ENCODE peak calls at places on chromosomes 4 and X, in ten cellular contexts. Z is CD4-positive, CD25-positive, alpha-beta regulatory T cell; T is cardiac muscle cell; Y is endodermal cell; U is spleen; P is IMR-90; G is upper lobe of left lung; D is CD8-positive, alpha-beta T cell; H is heart left ventricle; K is dorsolateral prefrontal cortex. A is an unnamed sample.

GRCh38 chrX:6021316-6022091 is 207.2 kb downstream of the NLGN4X start:
- DNase-seq in K (no peak), Z (peak), H (no peak), U (no peak), P (peak), G (no peak), D (no peak), T (peak), Y (peak), A (peak)

GRCh38 chrX:2576793-2577192 is 76.0 kb upstream of the DHRSX start:
- DNase-seq in Y (no peak), U (no peak), G (no peak), Z (no peak), P (no peak), D (no peak), H (no peak), T (no peak), K (no peak), A (no peak)

GRCh38 chrX:137565921-137566745 is at the start of gene ZIC3:
- DNase-seq in Z (no peak), Y (peak), D (no peak), U (no peak), G (peak), H (peak), P (no peak), T (peak), K (peak), A (no peak)

GRCh38 chrX:103052625-103053024 is 11.3 kb downstream of the BEX1 start:
- DNase-seq in D (no peak), K (no peak), Y (no peak), P (no peak), G (no peak), T (no peak), H (no peak), Z (no peak), U (no peak), A (no peak)

GRCh38 chrX:21479695-21480280 is 105.6 kb downstream of the CNKSR2 start:
- DNase-seq in Z (peak), P (peak), D (no peak), H (no peak), T (peak), G (no peak), K (no peak), Y (peak), U (no peak), A (peak)

GRCh38 chr4:81405900-81406401 is 65.8 kb downstream of the RASGEF1B start:
- DNase-seq in T (peak), U (no peak), G (no peak), K (no peak), P (peak), D (peak), H (no peak), Y (no peak), Z (peak), A (peak)

GRCh38 chr4:129901205-129901604 is 805.3 kb downstream of the C4orf33 start:
- DNase-seq in P (no peak), U (no peak), D (no peak), Y (no peak), G (no peak), T (no peak), H (no peak), Z (no peak), K (no peak), A (no peak)

GRCh38 chr4:166941629-166942028 is 292.7 kb downstream of the SPOCK3 start:
- DNase-seq in H (no peak), Z (no peak), P (no peak), G (no peak), Y (no peak), D (no peak), K (no peak), U (no peak), T (no peak), A (no peak)

GRCh38 chrX:141662781-141663180 is 35.8 kb downstream of the SPANXD start:
- DNase-seq in P (no peak), G (no peak), Z (no peak), K (no peak), U (no peak), Y (no peak), H (no peak), T (no peak), D (no peak), A (no peak)

GRCh38 chrX:42219231-42219630 is 295.9 kb upstream of the CASK start:
- DNase-seq in T (no peak), U (no peak), Y (no peak), K (no peak), P (no peak), H (no peak), G (no peak), Z (no peak), D (no peak), A (no peak)

GRCh38 chrX:153727108-153727931 is 2.7 kb downstream of the ABCD1 start:
- DNase-seq in H (peak), T (no peak), Y (peak), G (peak), Z (no peak), P (no peak), D (no peak), U (peak), K (peak), A (no peak)

GRCh38 chr4:37232315-37232714 is 12.2 kb upstream of the NWD2 start:
- DNase-seq in D (no peak), G (no peak), Z (no peak), U (no peak), H (no peak), T (no peak), P (no peak), K (no peak), Y (no peak), A (no peak)

GRCh38 chr4:184395451-184395917 is 78.9 kb downstream of the IRF2 start:
- DNase-seq in U (no peak), H (no peak), P (no peak), K (no peak), Y (peak), D (no peak), Z (no peak), G (no peak), T (no peak), A (peak)

GRCh38 chr4:1210971-1211370 is 38.0 kb downstream of the CTBP1 start:
- DNase-seq in K (no peak), H (peak), Z (no peak), T (no peak), D (no peak), G (no peak), P (no peak), U (peak), Y (no peak), A (no peak)

GRCh38 chr4:171281359-171281758 is 531.8 kb upstream of the GALNTL6 start:
- DNase-seq in Y (no peak), T (no peak), Z (no peak), K (no peak), D (no peak), H (no peak), U (no peak), G (no peak), P (no peak), A (no peak)

GRCh38 chrX:130645955-130646583 is 244.3 kb downstream of the RBMX2 start:
- DNase-seq in K (no peak), Z (no peak), U (no peak), G (no peak), H (peak), P (no peak), D (no peak), Y (no peak), T (no peak), A (no peak)

GRCh38 chrX:117038918-117039440 is 576.2 kb upstream of the CT83 start:
- DNase-seq in K (no peak), G (no peak), T (no peak), Z (no peak), P (no peak), Y (no peak), D (no peak), H (no peak), U (no peak), A (no peak)

GRCh38 chrX:11461181-11462001 is 168.2 kb downstream of the AMELX start:
- DNase-seq in T (no peak), Y (no peak), K (no peak), P (peak), G (no peak), H (no peak), Z (no peak), U (no peak), D (no peak), A (no peak)

DNA sequence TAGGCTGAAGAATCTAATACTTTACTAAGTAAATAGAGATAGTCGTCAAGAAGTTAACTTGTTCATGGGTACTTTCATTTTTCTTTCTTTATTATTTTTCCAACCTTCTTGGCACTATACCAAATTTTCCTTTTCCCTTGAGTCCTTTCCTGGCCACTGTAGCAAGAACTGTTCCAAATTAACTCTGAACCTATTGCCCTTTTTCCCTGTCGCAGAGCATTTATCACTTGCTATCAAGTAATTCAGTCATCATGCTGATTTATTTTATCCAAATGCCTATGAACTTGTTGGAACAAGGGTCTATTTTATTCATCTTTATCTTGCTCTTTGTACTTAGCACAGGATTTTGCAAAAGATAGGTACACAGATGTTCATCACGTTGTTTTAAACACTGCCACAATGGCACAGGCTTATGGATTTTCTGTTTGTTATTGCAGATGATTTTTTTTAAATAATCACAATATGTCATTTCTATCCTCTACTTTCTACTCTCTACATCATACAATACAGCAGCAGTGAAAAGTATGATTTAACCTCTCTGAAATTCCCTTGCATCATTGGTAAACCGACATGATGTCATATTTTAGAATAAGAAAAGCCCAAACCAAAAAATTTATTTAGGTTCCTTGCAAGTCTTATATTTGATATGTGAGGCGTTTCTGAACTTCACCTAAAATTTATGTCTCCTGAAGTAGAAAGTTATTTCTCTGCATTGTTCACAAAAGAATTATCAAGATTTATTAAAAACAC is 2352.3 kb downstream of the PCDH7 start:
- DNase-seq in H (no peak), K (no peak), U (no peak), Y (no peak), T (no peak), G (no peak), D (no peak), Z (no peak), P (no peak), A (no peak)
- H3K27ac ChIP-seq in H (no peak), K (no peak), U (no peak), Y (no peak), T (no peak), G (no peak), D (no peak), Z (no peak), P (no peak), A (no peak)

GRCh38 chr4:5842456-5842855 is 50.4 kb downstream of the CRMP1 start:
- DNase-seq in H (no peak), Z (no peak), G (no peak), U (no peak), K (no peak), Y (no peak), D (no peak), T (no peak), P (no peak), A (no peak)

GRCh38 chr4:5839332-5839731 is 53.6 kb downstream of the CRMP1 start:
- DNase-seq in Y (no peak), H (no peak), U (peak), D (no peak), G (no peak), Z (no peak), T (no peak), P (no peak), K (no peak), A (no peak)

GRCh38 chr4:5843573-5844239 is 49.2 kb downstream of the CRMP1 start:
- DNase-seq in K (no peak), G (no peak), Z (no peak), P (no peak), H (no peak), T (no peak), Y (no peak), U (no peak), D (no peak), A (peak)

GRCh38 chr4:5836943-5837342 is 55.9 kb downstream of the CRMP1 start:
- DNase-seq in Z (no peak), Y (no peak), T (no peak), G (no peak), U (no peak), P (no peak), D (no peak), H (no peak), K (no peak), A (no peak)

DNA sequence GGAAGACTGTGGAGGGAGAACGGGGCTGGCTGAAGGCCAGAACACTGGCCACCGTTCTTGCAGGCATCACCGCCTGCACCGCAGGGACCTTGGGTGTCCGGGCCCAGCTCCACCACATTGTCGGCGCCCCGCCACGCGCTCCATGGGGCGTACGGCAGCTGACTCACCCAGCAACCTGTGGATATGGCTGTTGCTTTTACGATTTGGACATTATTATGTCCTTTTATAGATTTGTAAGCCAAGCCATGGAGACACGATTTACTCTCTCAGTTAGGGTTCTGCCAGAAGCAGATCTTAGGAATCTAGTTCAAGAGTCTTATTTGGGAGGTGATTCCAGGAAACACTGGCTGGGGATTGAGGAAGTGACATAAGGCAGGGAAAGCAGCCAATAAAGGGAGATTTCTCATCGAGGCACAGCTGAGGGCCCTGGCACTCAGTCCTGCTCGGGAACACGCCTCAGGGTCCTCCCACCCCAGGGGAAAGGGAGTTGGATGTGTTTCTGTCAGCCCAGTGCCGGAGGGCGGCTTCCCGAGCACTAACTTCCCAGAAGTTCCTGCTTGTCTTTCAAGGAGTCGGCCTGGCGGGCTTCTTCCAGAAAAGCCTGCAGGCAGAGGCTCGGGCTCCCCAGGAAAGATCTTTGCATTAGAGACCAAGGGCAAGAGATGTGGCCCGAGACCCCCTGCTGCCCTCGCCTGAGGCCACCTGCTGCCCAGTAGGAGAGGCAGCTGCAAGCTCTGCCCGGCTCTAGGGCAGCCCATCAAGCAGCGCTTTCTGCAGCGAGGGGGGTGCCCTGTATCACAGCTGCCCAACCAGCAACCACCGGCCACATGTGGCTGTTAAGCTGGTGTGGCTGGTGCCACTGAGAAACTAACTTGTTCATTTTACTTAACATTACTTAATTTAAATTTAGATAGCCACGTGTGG is 52.9 kb downstream of the CRMP1 start:
- DNase-seq in Z (no peak), Y (no peak), G (no peak), P (no peak), H (peak), T (no peak), U (peak), K (no peak), D (no peak), A (no peak)
- H3K4me3 ChIP-seq in Z (no peak), Y (no peak), G (no peak), P (no peak), H (peak), T (no peak), U (no peak), K (no peak), D (no peak), A (no peak)

GRCh38 chrX:113548308-113549015 is 707.8 kb upstream of the AMOT start:
- DNase-seq in U (no peak), Z (no peak), G (no peak), H (no peak), P (no peak), Y (peak), D (no peak), T (no peak), K (no peak), A (no peak)

DNA sequence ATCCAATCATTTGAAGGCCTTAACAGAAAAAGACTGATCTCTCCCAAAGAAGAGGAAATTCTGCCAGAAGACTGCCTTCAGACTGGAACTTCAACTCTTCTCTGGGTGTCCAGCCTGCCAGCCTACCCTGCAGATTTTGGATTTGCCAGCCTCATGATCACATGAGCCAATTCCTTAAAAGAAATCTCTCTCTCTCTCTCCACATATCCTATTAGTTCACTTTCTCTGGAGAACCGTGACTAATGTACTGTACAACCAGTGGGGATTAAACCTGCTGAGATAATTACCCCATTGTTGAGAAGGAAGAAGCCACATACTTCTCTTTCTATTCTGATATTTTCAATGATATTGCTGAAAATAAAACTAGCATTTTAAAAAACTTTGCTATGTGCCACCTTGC is 711.3 kb upstream of the AMOT start:
- DNase-seq in P (no peak), Z (no peak), Y (no peak), T (no peak), G (no peak), K (no peak), U (no peak), D (no peak), H (no peak), A (no peak)
- H3K27ac ChIP-seq in P (no peak), Z (no peak), Y (no peak), T (no peak), G (no peak), K (no peak), U (no peak), D (no peak), H (no peak), A (no peak)

DNA sequence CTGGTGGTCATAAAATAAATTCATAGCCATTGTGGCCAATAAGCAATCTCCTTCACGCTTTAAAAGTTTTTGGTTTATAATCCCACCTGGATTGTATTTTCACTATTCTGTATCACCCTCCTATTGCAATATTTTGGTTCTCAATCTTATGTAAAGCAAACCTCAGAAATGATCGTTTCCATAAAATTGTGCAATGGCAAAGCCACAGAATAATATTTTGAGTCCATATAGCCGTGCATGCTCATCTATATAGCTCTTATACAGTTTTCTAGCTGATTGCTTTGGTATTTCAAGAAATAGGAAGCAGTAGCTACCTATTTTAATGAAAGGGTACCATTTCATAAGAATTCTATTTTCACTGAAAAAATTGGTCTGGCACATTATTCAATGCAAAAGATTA is 10.0 kb upstream of the HAND2 start:
- DNase-seq in G (no peak), P (no peak), Z (no peak), K (no peak), T (no peak), Y (no peak), U (no peak), H (no peak), D (no peak), A (no peak)
- H3K4me3 ChIP-seq in G (no peak), P (no peak), Z (no peak), K (no peak), T (no peak), Y (no peak), U (no peak), H (no peak), D (no peak), A (no peak)

GRCh38 chrX:47745386-47745785 is 86.4 kb upstream of the UXT start:
- DNase-seq in U (no peak), H (no peak), Z (no peak), D (no peak), G (peak), P (no peak), K (no peak), T (no peak), Y (no peak), A (no peak)

GRCh38 chrX:47751670-47752069 is 85.0 kb upstream of the ZNF81 start:
- DNase-seq in T (peak), D (peak), Y (peak), K (no peak), Z (peak), U (no peak), G (peak), H (peak), P (no peak), A (peak)

GRCh38 chrX:47746446-47746845 is 87.5 kb upstream of the UXT start:
- DNase-seq in Y (no peak), H (no peak), T (no peak), D (no peak), G (no peak), Z (no peak), U (no peak), K (no peak), P (no peak), A (no peak)

GRCh38 chrX:47749185-47749967 is 87.3 kb upstream of the ZNF81 start:
- DNase-seq in U (no peak), K (no peak), T (no peak), P (peak), Z (no peak), D (no peak), Y (no peak), H (no peak), G (no peak), A (no peak)

GRCh38 chrX:47748576-47748975 is 88.1 kb upstream of the ZNF81 start:
- DNase-seq in K (no peak), Y (no peak), U (no peak), H (no peak), Z (no peak), D (no peak), P (no peak), G (no peak), T (no peak), A (no peak)
- H3K27ac ChIP-seq in K (no peak), Y (no peak), U (no peak), H (no peak), Z (no peak), D (no peak), P (no peak), G (no peak), T (no peak), A (no peak)

DNA sequence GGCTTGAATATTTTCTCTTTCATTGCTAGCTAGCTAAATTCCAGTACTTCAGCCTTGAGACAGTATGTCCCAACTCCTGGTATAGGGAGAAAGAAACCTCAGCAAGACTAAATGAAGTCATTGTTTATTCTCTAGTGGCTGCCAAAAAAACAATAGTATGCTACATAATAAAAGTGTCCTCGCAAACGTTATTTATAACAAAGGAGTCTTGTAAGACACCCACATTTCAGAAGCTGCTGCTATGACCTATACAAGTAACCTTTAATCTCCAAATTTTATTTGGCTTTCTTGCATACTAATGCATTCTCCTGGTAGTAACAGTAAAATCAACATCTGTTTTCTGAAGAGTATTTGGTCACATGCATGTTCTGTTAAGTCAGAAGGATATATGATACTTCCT is 28.8 kb downstream of the NEK1 start:
- DNase-seq in U (no peak), Z (no peak), G (no peak), D (no peak), Y (no peak), K (no peak), T (no peak), P (peak), H (no peak), A (no peak)
- H3K4me3 ChIP-seq in U (no peak), Z (no peak), G (no peak), D (no peak), Y (no peak), K (no peak), T (no peak), P (no peak), H (no peak), A (no peak)